ENCODE peak calls at places on chromosomes 2 and 18, in four cellular contexts. X is nephron progenitor cell, U is fibroblast of the aortic adventitia, W is fibroblast of villous mesenchyme. O is an unnamed sample.

GRCh38 chr2:158305501-158305900 is 151.1 kb downstream of the CCDC148 start:
- DNase-seq in X (no peak), U (no peak), W (no peak), O (peak)

GRCh38 chr18:4986677-4987076 is 210.4 kb downstream of the AKAIN1 start:
- DNase-seq in X (no peak), U (no peak), W (no peak), O (no peak)

GRCh38 chr2:58539973-58540372 is 298.8 kb upstream of the FANCL start:
- DNase-seq in X (no peak), U (no peak), W (no peak), O (no peak)

GRCh38 chr2:8312861-8313768 is 368.7 kb upstream of the ID2 start:
- DNase-seq in X (no peak), U (peak), W (peak), O (no peak)

GRCh38 chr18:54119524-54120019 is 104.9 kb downstream of the MBD2 start:
- DNase-seq in X (peak), U (peak), W (peak), O (peak)

GRCh38 chr18:58045265-58046086 is 1.4 kb downstream of the NEDD4L start:
- DNase-seq in X (peak), U (peak), W (peak), O (no peak)

GRCh38 chr2:127094509-127095366 is 12.2 kb downstream of the BIN1 start:
- DNase-seq in X (peak), U (peak), W (peak), O (peak)

GRCh38 chr2:109663721-109664120 is 49.6 kb downstream of the SOWAHC start:
- DNase-seq in X (no peak), U (peak), W (peak), O (peak)

GRCh38 chr2:128442891-128443302 is 124.2 kb upstream of the HS6ST1 start:
- DNase-seq in X (no peak), U (no peak), W (peak), O (no peak)

GRCh38 chr18:48166971-48167370 is 236.5 kb upstream of the SMAD2 start:
- DNase-seq in X (no peak), U (no peak), W (no peak), O (no peak)

GRCh38 chr2:157898591-157898996 is 22.5 kb upstream of the ACVR1 start:
- DNase-seq in X (no peak), U (peak), W (peak), O (peak)

GRCh38 chr2:205714058-205714776 is 31.9 kb downstream of the NRP2 start:
- DNase-seq in X (no peak), U (no peak), W (peak), O (peak)

GRCh38 chr2:174952607-174953006 is 52.6 kb downstream of the CHN1 start:
- DNase-seq in X (no peak), U (no peak), W (peak), O (peak)

GRCh38 chr2:157644776-157645175 is 16.1 kb upstream of the ACVR1C start:
- DNase-seq in X (no peak), U (no peak), W (no peak), O (no peak)

GRCh38 chr18:9631814-9632496 is 17.6 kb upstream of the PPP4R1 start:
- DNase-seq in X (no peak), U (peak), W (peak), O (peak)

GRCh38 chr2:127662937-127663565 is 12.3 kb downstream of the LIMS2 start:
- DNase-seq in X (peak), U (no peak), W (no peak), O (no peak)

GRCh38 chr2:144914622-144915230 is 394.8 kb upstream of the ZEB2 start:
- DNase-seq in X (no peak), U (no peak), W (no peak), O (peak)

GRCh38 chr18:48569915-48570264 is 31.1 kb downstream of the CTIF start:
- DNase-seq in X (no peak), U (no peak), W (no peak), O (no peak)

GRCh38 chr2:231680992-231681852 is 27.1 kb upstream of the PTMA start:
- DNase-seq in X (peak), U (peak), W (peak), O (peak)

GRCh38 chr2:104812281-104812680 is 41.6 kb upstream of the POU3F3 start:
- DNase-seq in X (no peak), U (no peak), W (no peak), O (no peak)

GRCh38 chr2:98608118-98608961 is at the start of the genes COA5 and UNC50:
- DNase-seq in X (peak), U (peak), W (peak), O (peak)
- TF ChIP-seq CTCF in X (no peak), U (no peak), W (no peak), O (no peak)

GRCh38 chr2:105896765-105897163 is 152.1 kb downstream of the NCK2 start:
- DNase-seq in X (no peak), U (no peak), W (no peak), O (no peak)
- TF ChIP-seq CTCF in X (no peak), U (no peak), W (no peak), O (no peak)

GRCh38 chr18:80200171-80200931 is 47.0 kb downstream of the PARD6G start:
- DNase-seq in X (no peak), U (no peak), W (peak), O (peak)
- TF ChIP-seq CTCF in X (no peak), U (no peak), W (peak), O (peak)

DNA sequence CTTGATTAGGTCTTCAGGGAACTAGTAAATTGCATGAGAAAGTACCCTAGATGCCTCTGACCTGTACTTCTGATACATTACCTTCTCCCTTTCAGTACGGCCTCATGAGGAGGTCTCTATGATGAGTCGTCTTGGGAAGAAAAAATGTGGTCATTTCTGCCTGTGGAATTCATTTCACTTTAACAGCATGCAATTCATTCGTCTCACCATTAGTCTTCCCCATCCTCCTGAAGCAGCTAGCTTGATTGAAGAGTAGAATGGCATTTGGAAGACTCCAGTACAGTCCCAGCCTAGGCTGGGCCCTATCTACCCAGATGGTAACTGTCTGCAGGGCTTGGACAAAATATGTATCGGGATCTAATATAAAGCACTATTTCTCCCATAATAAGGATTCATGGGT is 52.1 kb downstream of the TMX3 start:
- DNase-seq in X (no peak), U (peak), W (peak), O (peak)
- TF ChIP-seq CTCF in X (no peak), U (peak), W (peak), O (no peak)

DNA sequence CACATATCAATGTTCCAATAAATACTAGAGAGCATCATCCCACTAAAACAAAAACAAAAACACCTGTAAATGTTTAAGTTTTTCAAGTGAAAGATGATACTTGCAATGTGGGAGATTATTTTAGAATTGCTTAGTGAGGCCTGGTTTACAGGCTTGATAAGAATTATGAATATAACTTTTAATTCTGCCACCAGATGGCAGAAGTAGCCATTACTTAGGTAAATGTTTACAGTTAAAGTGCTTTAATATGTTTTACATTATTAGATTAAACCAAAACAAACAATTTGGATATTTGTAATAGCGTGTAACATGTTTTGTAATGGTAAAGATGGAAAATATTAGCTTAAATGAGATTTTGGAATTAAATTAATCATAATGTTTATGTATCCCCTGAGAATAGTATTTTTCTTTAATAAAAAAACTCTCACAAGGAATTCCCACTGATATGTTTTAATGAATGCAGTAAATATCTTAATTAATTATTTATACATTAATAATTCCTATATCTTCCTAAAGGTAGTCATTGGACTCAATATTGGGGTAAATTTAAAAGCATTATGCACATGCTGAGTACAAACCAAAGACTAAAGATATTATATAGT is 522.0 kb downstream of the SPAG16 start:
- DNase-seq in X (no peak), U (peak), W (peak), O (peak)
- TF ChIP-seq CTCF in X (peak), U (peak), W (peak), O (peak)

GRCh38 chr18:74351354-74351753 is 35.7 kb downstream of the C18orf63 start:
- DNase-seq in X (no peak), U (peak), W (peak), O (peak)

GRCh38 chr18:74356959-74357358 is 41.3 kb downstream of the C18orf63 start:
- DNase-seq in X (no peak), U (no peak), W (no peak), O (no peak)

DNA sequence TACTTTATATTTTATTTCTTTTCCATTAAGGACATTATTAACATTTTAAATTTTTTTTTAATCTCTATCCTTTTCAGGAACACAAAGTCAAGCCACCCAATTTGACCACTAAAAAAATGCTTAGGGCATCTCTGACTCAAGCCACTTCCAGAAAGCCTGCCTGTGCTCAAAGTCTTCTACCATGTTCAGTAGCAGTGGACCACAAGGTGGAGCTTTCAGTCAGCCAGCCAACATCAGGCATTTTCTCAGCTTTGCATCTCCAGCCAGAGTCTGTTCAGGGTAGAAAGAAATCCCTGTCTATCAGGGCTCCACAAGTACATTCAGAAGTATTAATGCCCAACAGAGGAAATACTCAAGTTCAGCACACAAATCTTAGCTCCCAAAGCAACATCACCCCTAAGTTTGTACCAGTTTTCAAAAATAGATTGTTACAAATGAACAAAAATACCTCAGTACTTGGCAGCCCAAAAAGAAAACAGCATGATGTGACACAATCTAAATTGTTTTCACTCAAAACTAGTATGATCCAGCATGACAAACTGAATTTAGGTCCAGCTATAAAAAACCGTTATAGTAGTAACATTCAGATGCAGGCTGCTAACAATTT is 37.6 kb downstream of the C18orf63 start:
- DNase-seq in X (peak), U (peak), W (peak), O (peak)
- TF ChIP-seq CTCF in X (peak), U (peak), W (peak), O (peak)

DNA sequence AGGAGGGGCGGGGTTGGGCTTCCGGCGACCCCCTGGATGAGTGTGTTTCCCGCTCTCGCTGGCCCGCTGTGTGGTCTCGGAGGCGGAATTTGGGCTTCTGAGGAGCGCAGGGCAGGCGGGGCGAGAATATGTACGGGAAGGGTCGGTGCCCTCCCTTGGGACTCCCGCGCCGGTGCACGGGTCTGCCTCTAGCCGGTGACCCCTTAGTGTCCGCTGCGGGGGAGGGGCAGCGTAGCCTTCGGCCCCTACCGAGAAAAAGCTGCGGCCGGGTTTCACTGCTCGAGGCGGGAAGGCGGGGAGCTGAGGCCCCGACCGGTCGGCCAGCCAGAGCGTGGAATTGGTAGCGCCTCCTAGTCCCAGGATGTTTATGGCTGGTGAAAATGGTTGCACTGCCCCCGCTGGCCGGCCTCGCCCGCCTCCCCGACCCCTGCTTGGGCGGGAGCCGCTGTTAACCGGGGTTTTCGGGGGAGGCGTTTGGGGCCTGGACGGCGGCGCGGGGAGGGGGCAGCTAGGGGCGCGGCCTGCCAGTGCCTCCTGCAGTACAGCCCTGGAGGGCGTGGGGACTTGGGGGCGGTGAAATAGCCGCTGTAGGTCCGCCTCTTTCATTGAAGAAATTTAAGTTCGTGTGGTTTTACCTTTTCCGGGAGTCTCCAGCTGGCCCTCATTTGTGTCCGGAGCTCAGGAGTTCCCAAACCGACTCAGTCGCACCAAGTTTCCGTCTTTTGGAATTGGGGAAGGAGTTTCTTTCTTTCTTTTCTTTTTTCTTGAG is at the start of gene UGP2:
- DNase-seq in X (peak), U (peak), W (peak), O (peak)
- TF ChIP-seq CTCF in X (no peak), U (peak), W (peak), O (peak)

DNA sequence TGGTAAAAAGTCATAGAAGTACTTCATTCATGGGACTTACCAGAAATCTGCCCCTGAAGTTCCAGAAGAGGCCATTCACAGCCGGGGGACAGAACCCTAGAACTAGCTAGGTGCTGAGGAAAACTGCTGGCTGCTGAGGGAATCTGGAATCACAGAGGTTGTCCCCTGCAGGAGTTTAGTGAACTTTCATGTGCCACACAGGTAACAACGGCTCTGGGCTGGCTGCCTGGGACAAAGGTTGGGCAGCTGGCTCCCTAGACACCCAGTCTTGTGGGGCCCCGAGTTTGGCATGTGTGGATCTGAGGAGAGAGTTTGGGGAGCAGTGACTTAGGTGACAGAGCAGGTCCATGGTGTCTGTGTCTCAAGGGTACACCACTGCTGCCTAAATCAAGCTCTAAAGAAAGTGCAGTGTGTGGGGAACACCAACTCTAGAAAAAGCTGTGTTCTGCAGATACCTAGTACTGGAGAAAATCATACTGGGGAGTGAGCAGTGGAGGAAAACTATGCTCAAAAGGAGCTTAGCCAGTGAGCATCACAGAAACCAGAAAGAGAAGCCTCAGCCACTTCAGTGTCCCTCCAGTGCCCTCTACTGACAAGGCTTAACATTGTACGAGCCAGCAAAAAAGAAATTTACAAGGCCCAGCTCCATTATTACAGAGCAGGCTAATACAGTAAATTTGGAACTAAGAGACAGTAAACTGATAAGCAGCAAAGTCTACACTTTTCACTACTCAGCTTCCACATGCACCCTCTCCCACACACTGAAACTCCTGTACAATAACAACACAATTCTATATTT is 15.2 kb downstream of the GALNT3 start:
- DNase-seq in X (no peak), U (peak), W (no peak), O (no peak)
- TF ChIP-seq CTCF in X (no peak), U (peak), W (peak), O (peak)